ENCODE peak calls at places on chromosomes 7 and 10, in ten cellular contexts. I is activated effector memory CD4-positive, alpha-beta T cell treated with anti-CD3 and anti-CD28 coated beads, Interleukin-2, amount 50 U/mL, for 16 hours; H is activated CD4-positive, alpha-beta T cell treated with anti-CD3 and anti-CD28 coated beads, Interleukin-2, amount 10 ng/mL, durations not matched to agents 7 days and 5 days; G is mucosa of gallbladder; T is astrocyte of the hippocampus; L is epithelial cell of prostate; E is mesendoderm; B is activated naive CD4-positive, alpha-beta T cell treated with Interleukin-2 at 50 U/mL for 16 hours; N is AG10803; D is activated T-cell treated with anti-CD3 and anti-CD28 coated beads for 1 hour. Q is an unnamed sample.

GRCh38 chr10:101367569-101368453 is 13.8 kb downstream of the BTRC start:
- DNase-seq in I (no peak), H (no peak), G (no peak), T (peak; percentile 80), L (peak; percentile 93), E (no peak), B (peak; percentile 19), N (peak; percentile 48), D (no peak), Q (no peak)

GRCh38 chr10:17644485-17644964 is 574 bp downstream of the STAM start:
- DNase-seq in I (no peak), H (peak; percentile 30), G (no peak), T (no peak), L (no peak), E (no peak), B (no peak), N (peak; percentile 50), D (peak; percentile 1), Q (no peak)

GRCh38 chr10:76456190-76456589 is 1024.8 kb downstream of the LRMDA start:
- DNase-seq in I (no peak), H (no peak), G (no peak), T (no peak), L (no peak), E (no peak), B (no peak), N (no peak), D (no peak), Q (no peak)

GRCh38 chr10:75358835-75359421 is 42.6 kb downstream of the ZNF503 start:
- DNase-seq in I (no peak), H (no peak), G (no peak), T (peak; percentile 32), L (peak; percentile 84), E (peak; percentile 63), B (no peak), N (peak; percentile 94), D (no peak), Q (no peak)

GRCh38 chr7:44223362-44224114 is 22.8 kb downstream of the YKT6 start:
- DNase-seq in I (no peak), H (no peak), G (no peak), T (no peak), L (no peak), E (no peak), B (no peak), N (no peak), D (no peak), Q (no peak)

GRCh38 chr7:12581897-12582296 is 11.4 kb downstream of the SCIN start:
- DNase-seq in I (no peak), H (no peak), G (no peak), T (peak; percentile 16), L (no peak), E (no peak), B (no peak), N (peak; percentile 79), D (no peak), Q (no peak)

GRCh38 chr10:102246261-102246660 is 929 bp downstream of the GBF1 start:
- DNase-seq in I (no peak), H (no peak), G (no peak), T (peak; percentile 46), L (no peak), E (no peak), B (no peak), N (peak; percentile 40), D (no peak), Q (no peak)

GRCh38 chr7:45652630-45653029 is 78.5 kb downstream of the ADCY1 start:
- DNase-seq in I (no peak), H (no peak), G (no peak), T (no peak), L (no peak), E (no peak), B (no peak), N (no peak), D (no peak), Q (no peak)

GRCh38 chr7:55046582-55047347 is 27.9 kb downstream of the EGFR start:
- DNase-seq in I (no peak), H (no peak), G (no peak), T (no peak), L (no peak), E (no peak), B (no peak), N (peak; percentile 22), D (no peak), Q (no peak)

GRCh38 chr10:132429281-132430230 is 32.6 kb downstream of the PWWP2B start:
- DNase-seq in I (no peak), H (no peak), G (no peak), T (no peak), L (no peak), E (no peak), B (no peak), N (no peak), D (no peak), Q (no peak)

GRCh38 chr7:157309990-157310668 is 26.7 kb upstream of the DNAJB6 start:
- DNase-seq in I (no peak), H (no peak), G (no peak), T (peak; percentile 88), L (peak; percentile 45), E (peak; percentile 85), B (no peak), N (peak; percentile 97), D (no peak), Q (no peak)

GRCh38 chr10:13351340-13351915 is 3.3 kb upstream of the SEPHS1 start:
- DNase-seq in I (peak; percentile 66), H (peak; percentile 69), G (no peak), T (no peak), L (no peak), E (peak; percentile 74), B (no peak), N (no peak), D (no peak), Q (no peak)

GRCh38 chr7:71900556-71900955 is 511.6 kb downstream of the CALN1 start:
- DNase-seq in I (no peak), H (no peak), G (no peak), T (no peak), L (no peak), E (no peak), B (no peak), N (no peak), D (no peak), Q (no peak)

GRCh38 chr10:129626801-129627434 is 159.9 kb downstream of the MGMT start:
- DNase-seq in I (no peak), H (no peak), G (no peak), T (no peak), L (no peak), E (no peak), B (no peak), N (no peak), D (no peak), Q (no peak)

GRCh38 chr10:13885238-13885990 is 298.6 kb downstream of the PRPF18 start:
- DNase-seq in I (no peak), H (no peak), G (no peak), T (no peak), L (no peak), E (no peak), B (no peak), N (no peak), D (no peak), Q (no peak)

GRCh38 chr7:78306631-78307030 is 508.1 kb downstream of the PHTF2 start:
- DNase-seq in I (no peak), H (no peak), G (no peak), T (no peak), L (no peak), E (no peak), B (no peak), N (no peak), D (no peak), Q (no peak)

GRCh38 chr7:112112822-112113255 is 93.4 kb downstream of the DOCK4 start:
- DNase-seq in I (no peak), H (no peak), G (peak; percentile 19), T (peak; percentile 72), L (no peak), E (no peak), B (no peak), N (peak; percentile 71), D (no peak), Q (no peak)

GRCh38 chr10:77925410-77925794 is 1.2 kb downstream of the DLG5 start:
- DNase-seq in I (no peak), H (no peak), G (peak; percentile 34), T (peak; percentile 64), L (no peak), E (peak; percentile 53), B (no peak), N (peak; percentile 49), D (no peak), Q (no peak)

GRCh38 chr7:46900312-46901263 is 681.3 kb downstream of the TNS3 start:
- DNase-seq in I (no peak), H (no peak), G (no peak), T (no peak), L (no peak), E (no peak), B (no peak), N (no peak), D (no peak), Q (peak; percentile 42)

GRCh38 chr7:150428671-150429451 is 21.6 kb upstream of the GIMAP8 start:
- DNase-seq in I (peak; percentile 58), H (no peak), G (peak; percentile 65), T (peak; percentile 89), L (peak; percentile 62), E (peak; percentile 65), B (no peak), N (peak; percentile 94), D (no peak), Q (no peak)

GRCh38 chr10:114375082-114375481 is 29.2 kb downstream of the AFAP1L2 start:
- DNase-seq in I (no peak), H (no peak), G (no peak), T (no peak), L (no peak), E (no peak), B (no peak), N (no peak), D (no peak), Q (no peak)

GRCh38 chr7:387132-388022 is 97.4 kb downstream of the FOXL3 start:
- DNase-seq in I (peak; percentile 50), H (no peak), G (no peak), T (no peak), L (no peak), E (no peak), B (no peak), N (no peak), D (no peak), Q (peak; percentile 20)

GRCh38 chr7:137579913-137580640 is 236.5 kb upstream of the PTN start:
- DNase-seq in I (no peak), H (no peak), G (no peak), T (peak; percentile 78), L (peak; percentile 14), E (no peak), B (no peak), N (peak; percentile 38), D (no peak), Q (no peak)

GRCh38 chr7:87032604-87033003 is 26.9 kb downstream of the ELAPOR2 start:
- DNase-seq in I (no peak), H (no peak), G (no peak), T (no peak), L (no peak), E (no peak), B (no peak), N (no peak), D (no peak), Q (no peak)

GRCh38 chr7:33334349-33334748 is 205.0 kb downstream of the BBS9 start:
- DNase-seq in I (no peak), H (no peak), G (no peak), T (peak; percentile 26), L (no peak), E (peak; percentile 77), B (no peak), N (peak; percentile 10), D (no peak), Q (no peak)

GRCh38 chr10:43648083-43648391 is 644 bp downstream of the ZNF32 start:
- DNase-seq in I (no peak), H (no peak), G (no peak), T (no peak), L (no peak), E (no peak), B (no peak), N (no peak), D (no peak), Q (no peak)

GRCh38 chr7:116797611-116798010 is 64.8 kb upstream of the CAPZA2 start:
- DNase-seq in I (no peak), H (no peak), G (peak; percentile 61), T (no peak), L (peak; percentile 77), E (no peak), B (no peak), N (no peak), D (no peak), Q (no peak)

GRCh38 chr10:14658331-14659122 is 116.2 kb downstream of the FAM107B start:
- DNase-seq in I (no peak), H (no peak), G (no peak), T (peak; percentile 67), L (peak; percentile 73), E (no peak), B (no peak), N (peak; percentile 28), D (no peak), Q (no peak)

Q was measured in left ventricle myocardium superior.